ENCODE peak calls at places on chromosomes 7 and 10, in five cellular contexts. L is foreskin keratinocyte, P is IMR-90, W is posterior vena cava, Z is adrenal gland. K is an unnamed sample.

GRCh38 chr7:149849174-149849573 is 11.0 kb downstream of the ZNF862 start:
- DNase-seq in P (no peak), Z (no peak), L (no peak), W (no peak), K (no peak)

GRCh38 chr7:41573881-41574280 is 129.0 kb downstream of the INHBA start:
- DNase-seq in L (no peak), W (no peak), Z (no peak), P (peak; percentile 23), K (no peak)

GRCh38 chr7:115984105-115984504 is 46.5 kb downstream of the TFEC start:
- DNase-seq in W (no peak), P (peak; percentile 43), Z (no peak), L (no peak), K (no peak)

GRCh38 chr10:131885391-131886165 is 15.2 kb upstream of the PPP2R2D start:
- DNase-seq in Z (peak; percentile 70), L (no peak), P (peak; percentile 39), W (peak; percentile 91), K (peak; percentile 92)

GRCh38 chr7:148042935-148043334 is 547.6 kb upstream of the C7orf33 start:
- DNase-seq in L (no peak), P (no peak), W (no peak), Z (no peak), K (no peak)

GRCh38 chr7:52540041-52540440 is 495.4 kb upstream of the POM121L12 start:
- DNase-seq in L (peak; percentile 29), P (no peak), W (no peak), Z (no peak), K (no peak)

GRCh38 chr7:26560857-26561256 is 269.2 kb downstream of the SNX10 start:
- DNase-seq in W (no peak), P (no peak), L (no peak), Z (no peak), K (no peak)

GRCh38 chr7:127527561-127527960 is 57.8 kb downstream of the GCC1 start:
- DNase-seq in L (no peak), Z (no peak), P (no peak), W (no peak), K (no peak)

GRCh38 chr10:30510184-30510931 is 76.4 kb downstream of the MAP3K8 start:
- DNase-seq in P (peak; percentile 74), L (no peak), W (peak; percentile 87), Z (peak; percentile 86), K (no peak)

GRCh38 chr7:101804087-101804631 is 13.3 kb upstream of the CUX1 start:
- DNase-seq in L (no peak), W (peak; percentile 46), Z (no peak), P (no peak), K (no peak)

GRCh38 chr10:88194041-88194887 is 330.8 kb downstream of the PTEN start:
- DNase-seq in P (peak; percentile 31), L (peak; percentile 44), Z (no peak), W (no peak), K (no peak)

GRCh38 chr10:76547352-76547972 is 1090.1 kb downstream of the KCNMA1 start:
- DNase-seq in L (peak; percentile 17), P (peak; percentile 77), W (peak; percentile 88), Z (peak; percentile 81), K (peak; percentile 82)

GRCh38 chr7:24834150-24834798 is 77.0 kb upstream of the GSDME start:
- DNase-seq in L (no peak), W (no peak), Z (peak; percentile 42), P (no peak), K (no peak)

GRCh38 chr10:74936577-74937445 is 110.4 kb downstream of the KAT6B start:
- DNase-seq in Z (no peak), P (peak; percentile 60), W (no peak), L (no peak), K (no peak)

GRCh38 chr7:54811016-54811924 is 52.3 kb upstream of the SEC61G start:
- DNase-seq in W (no peak), L (no peak), Z (no peak), P (peak; percentile 94), K (no peak)

GRCh38 chr7:6436385-6436685 is 11.4 kb downstream of the DAGLB start:
- DNase-seq in L (no peak), Z (no peak), P (no peak), W (no peak), K (peak; percentile 82)

GRCh38 chr10:48910557-48910956 is 29.1 kb downstream of the LRRC18 start:
- DNase-seq in W (no peak), L (no peak), Z (no peak), P (no peak), K (no peak)

GRCh38 chr10:71323407-71323806 is 4.3 kb downstream of the SLC29A3 start:
- DNase-seq in L (no peak), W (no peak), Z (no peak), P (peak; percentile 33), K (no peak)

GRCh38 chr10:61284222-61284890 is 168.8 kb downstream of the TMEM26 start:
- DNase-seq in L (peak; percentile 18), P (peak; percentile 77), W (no peak), Z (peak; percentile 34), K (no peak)

GRCh38 chr10:30284860-30285594 is 64.1 kb downstream of the MTPAP start:
- DNase-seq in W (no peak), P (no peak), Z (no peak), L (peak; percentile 2), K (no peak)

GRCh38 chr10:105540381-105540780 is 899.3 kb downstream of the SORCS3 start:
- DNase-seq in W (no peak), Z (no peak), P (no peak), L (no peak), K (no peak)

GRCh38 chr7:90320801-90321494 is at the start of gene FAM237B:
- DNase-seq in L (no peak), P (no peak), W (no peak), Z (no peak), K (peak; percentile 63)

GRCh38 chr7:91264924-91265681 is 870 bp downstream of the FZD1 start:
- DNase-seq in W (peak; percentile 90), L (peak; percentile 61), P (peak; percentile 74), Z (peak; percentile 42), K (peak; percentile 55)

GRCh38 chr7:117072620-117073118 is 119.4 kb downstream of the ST7 start:
- DNase-seq in L (no peak), P (peak; percentile 71), W (no peak), Z (peak; percentile 84), K (no peak)

GRCh38 chr7:92588561-92588960 is 1.6 kb downstream of the FAM133B start:
- DNase-seq in W (no peak), P (no peak), Z (no peak), L (no peak), K (no peak)

GRCh38 chr7:143362126-143362961 is at the start of gene FAM131B:
- DNase-seq in W (no peak), P (no peak), L (no peak), Z (no peak), K (peak; percentile 65)

GRCh38 chr7:82291931-82292330 is 151.6 kb downstream of the CACNA2D1 start:
- DNase-seq in L (peak; percentile 6), W (no peak), Z (no peak), P (no peak), K (no peak)

K was measured in glutamatergic neuron.